ENCODE peak calls at places on chromosomes 7 and 10, in nine cellular contexts. J is IMR-90, M is PC-9, O is A549, W is heart left ventricle, Z is HFF-Myc, B is BJ, R is right lobe of liver, U is astrocyte of the spinal cord. G is an unnamed sample.

GRCh38 chr7:99011706-99012404 is 132.1 kb downstream of the SMURF1 start:
- DNase-seq in J (no peak), O (no peak), R (no peak), M (no peak), B (no peak), Z (no peak), U (no peak), W (no peak), G (no peak)

GRCh38 chr10:71847418-71847817 is 3.6 kb downstream of the PSAP start:
- DNase-seq in U (no peak), R (no peak), W (no peak), O (no peak), J (no peak), Z (no peak), B (no peak), M (peak), G (no peak)

GRCh38 chr10:132532784-132533560 is 4.6 kb upstream of the INPP5A start:
- DNase-seq in R (no peak), B (peak), W (no peak), O (no peak), U (peak), Z (peak), J (peak), M (peak), G (peak)

GRCh38 chr10:132879408-132880147 is 62.8 kb downstream of the CFAP46 start:
- DNase-seq in Z (no peak), M (no peak), R (peak), B (no peak), W (peak), O (no peak), U (no peak), J (no peak), G (no peak)

GRCh38 chr7:64494912-64495461 is 67.9 kb downstream of the ZNF680 start:
- DNase-seq in B (no peak), O (no peak), M (no peak), R (no peak), Z (no peak), U (no peak), J (no peak), W (no peak), G (no peak)

GRCh38 chr10:123236122-123236521 is 81.9 kb downstream of the BUB3 start:
- DNase-seq in Z (no peak), W (no peak), U (no peak), O (no peak), B (no peak), J (no peak), M (no peak), R (no peak), G (no peak)

GRCh38 chr10:43396928-43397624 is 11.9 kb downstream of the HNRNPF start:
- DNase-seq in U (peak), O (peak), Z (peak), B (no peak), M (peak), R (peak), W (peak), J (peak), G (no peak)

GRCh38 chr10:97762816-97763215 is 9.0 kb downstream of the SFRP5 start:
- DNase-seq in B (no peak), J (no peak), W (no peak), U (peak), O (no peak), M (no peak), Z (no peak), R (no peak), G (no peak)

GRCh38 chr7:159084069-159084801 is 60.4 kb downstream of the VIPR2 start:
- DNase-seq in W (no peak), B (no peak), R (peak), M (no peak), O (no peak), J (no peak), Z (no peak), U (no peak), G (no peak)

GRCh38 chr10:33336606-33337334 is 2.3 kb upstream of the NRP1 start:
- DNase-seq in B (no peak), R (peak), O (peak), Z (no peak), U (peak), W (peak), M (no peak), J (no peak), G (no peak)

GRCh38 chr10:86373251-86373650 is 6.7 kb upstream of the GRID1 start:
- DNase-seq in W (peak), R (no peak), O (no peak), B (no peak), J (no peak), M (no peak), Z (no peak), U (no peak), G (no peak)

GRCh38 chr7:128763541-128763940 is 12.1 kb downstream of the OPN1SW start:
- DNase-seq in J (no peak), R (no peak), U (no peak), M (no peak), W (no peak), O (no peak), B (no peak), Z (no peak), G (no peak)

GRCh38 chr7:57201021-57201894 is 69.0 kb upstream of the ZNF479 start:
- DNase-seq in U (no peak), J (no peak), R (no peak), B (no peak), Z (no peak), O (no peak), M (no peak), W (no peak), G (no peak)

DNA sequence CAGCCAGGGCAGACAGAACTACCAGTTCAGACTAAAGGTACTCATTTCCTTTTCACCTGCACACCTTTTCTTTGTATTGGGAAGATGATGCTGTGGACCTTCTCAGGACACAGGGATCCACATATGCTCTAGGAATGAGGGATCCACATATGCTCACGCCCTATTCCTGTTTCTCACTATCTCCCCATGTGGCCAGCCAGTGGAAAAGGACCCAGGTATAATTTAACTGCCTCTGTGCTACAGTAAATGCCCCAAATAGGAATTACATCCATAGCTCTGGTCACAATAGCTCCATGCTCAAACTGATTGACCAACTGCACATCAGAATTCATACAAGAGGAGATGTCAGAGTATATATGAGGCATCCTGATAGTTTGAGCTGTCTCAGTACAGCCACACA is 43.8 kb downstream of the CTTNBP2 start:
- DNase-seq in O (peak), R (no peak), M (no peak), J (no peak), Z (no peak), B (no peak), U (no peak), W (no peak), G (no peak)
- TF ChIP-seq CTCF in O (no peak), R (no peak), M (no peak), J (no peak), Z (no peak), B (no peak), U (no peak), W (no peak), G (no peak)

GRCh38 chr10:22005763-22006162 is 2.2 kb upstream of the DNAJC1 start:
- DNase-seq in R (no peak), Z (no peak), U (no peak), B (no peak), O (no peak), W (no peak), M (no peak), J (no peak), G (no peak)

GRCh38 chr10:22002531-22003110 is 909 bp downstream of the DNAJC1 start:
- DNase-seq in O (no peak), J (peak), Z (no peak), R (no peak), M (peak), W (no peak), U (peak), B (no peak), G (no peak)

GRCh38 chr10:22006379-22006884 is 2.9 kb upstream of the DNAJC1 start:
- DNase-seq in B (no peak), M (no peak), Z (no peak), W (no peak), R (no peak), O (no peak), J (no peak), U (no peak), G (no peak)

GRCh38 chr10:22003111-22003963 is at the start of gene DNAJC1:
- DNase-seq in W (peak), U (peak), B (peak), M (peak), R (peak), Z (peak), O (peak), J (peak), G (peak)

GRCh38 chr10:22003964-22004281 is 393 bp upstream of the DNAJC1 start:
- DNase-seq in U (no peak), B (no peak), W (no peak), Z (no peak), J (no peak), O (no peak), R (no peak), M (no peak), G (no peak)
- H3K4me3 ChIP-seq in U (peak), B (peak), W (peak), Z (peak), J (peak), O (peak), R (peak), M (peak), G (peak)

DNA sequence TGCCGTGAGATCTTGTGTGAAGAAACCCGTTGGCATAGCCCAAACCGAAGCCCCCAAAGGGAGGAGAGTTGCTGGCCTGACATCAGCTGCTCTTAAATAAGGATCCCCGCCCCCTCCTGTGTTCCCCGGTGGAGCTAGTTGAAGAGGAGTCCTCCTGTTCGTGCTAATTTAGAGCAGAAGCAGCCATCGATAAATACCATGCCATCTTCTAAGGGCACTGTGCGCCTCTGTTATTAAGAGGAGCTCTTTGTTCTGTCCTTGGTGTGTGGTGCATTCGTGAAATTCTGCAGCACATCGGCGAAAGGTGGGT is 861 bp downstream of the KLHL7 start:
- DNase-seq in J (no peak), B (no peak), Z (no peak), U (no peak), W (no peak), R (no peak), M (peak), O (no peak), G (no peak)
- TF ChIP-seq CTCF in J (no peak), B (no peak), Z (no peak), U (no peak), W (no peak), R (no peak), M (no peak), O (no peak), G (no peak)

DNA sequence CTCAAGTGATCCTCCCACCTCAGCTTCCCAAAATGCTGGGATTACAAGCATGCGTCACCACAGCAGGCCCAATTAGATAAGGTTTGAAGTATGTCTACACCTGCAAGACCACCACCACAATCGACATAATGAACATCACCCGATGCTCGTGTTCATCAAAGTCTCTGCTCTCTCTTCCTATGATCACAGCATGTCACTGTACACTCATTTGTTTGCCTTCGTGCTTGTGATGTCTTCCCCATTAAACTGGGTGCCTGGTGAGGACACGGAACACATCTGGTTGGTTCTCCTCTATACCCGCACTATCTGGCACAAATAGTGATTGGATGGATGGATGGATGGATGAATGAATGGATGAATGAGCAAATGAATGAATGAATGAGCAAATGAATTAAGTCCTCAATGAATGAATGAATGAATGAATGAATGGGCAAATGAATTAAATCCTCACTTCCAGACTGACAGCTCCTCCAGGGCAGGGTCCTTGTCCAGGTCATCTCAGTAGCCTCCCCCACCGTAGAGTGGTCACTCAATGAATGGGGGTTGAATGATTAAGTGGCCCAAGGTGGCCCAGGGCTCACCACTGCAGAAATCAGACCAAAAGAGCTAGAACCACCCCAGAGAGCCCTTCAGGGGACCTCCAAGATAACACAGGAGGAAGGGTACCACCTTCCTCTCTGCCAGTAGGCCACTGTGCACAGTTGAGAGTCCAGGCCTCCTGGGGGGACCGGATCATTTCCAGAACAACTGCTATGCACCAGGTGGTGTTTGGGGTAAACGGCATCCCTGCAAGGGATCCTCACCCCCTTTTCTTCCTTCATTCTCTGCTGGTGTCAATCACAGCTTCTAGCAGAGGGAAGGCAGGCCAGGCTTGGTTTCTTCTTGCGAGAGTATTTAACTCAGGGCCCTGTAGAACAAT is 101.9 kb upstream of the TNRC18 start:
- DNase-seq in Z (no peak), U (peak), O (no peak), B (no peak), M (peak), R (no peak), J (peak), W (no peak), G (no peak)
- H3K4me3 ChIP-seq in Z (no peak), U (no peak), O (no peak), B (no peak), M (no peak), R (no peak), J (no peak), W (no peak), G (no peak)

DNA sequence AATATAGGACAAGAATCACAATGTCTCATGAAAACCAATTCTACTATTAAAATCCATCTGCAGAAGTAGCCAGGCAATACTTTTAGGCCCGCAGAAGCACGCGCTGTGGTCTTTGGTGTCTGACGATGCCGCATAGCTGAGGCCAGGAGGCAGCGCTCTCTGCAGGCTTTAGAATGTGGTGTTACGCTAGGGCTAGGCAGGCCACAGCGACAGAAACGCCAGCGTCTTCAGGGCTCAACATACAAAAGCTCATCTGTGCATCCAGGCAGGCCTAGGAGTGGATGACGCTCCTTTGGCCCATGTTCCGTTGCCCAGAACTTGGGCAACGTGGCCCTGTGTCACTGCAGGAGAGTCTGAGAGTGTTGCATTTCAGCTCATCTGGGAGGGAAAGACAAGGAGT is 601.1 kb upstream of the FOXK1 start:
- DNase-seq in W (no peak), U (no peak), B (no peak), Z (no peak), R (no peak), M (no peak), J (no peak), O (no peak), G (no peak)
- TF ChIP-seq CTCF in W (no peak), U (no peak), B (no peak), Z (no peak), R (no peak), M (no peak), J (no peak), O (no peak), G (no peak)

GRCh38 chr7:79009647-79010046 is 443.8 kb downstream of the MAGI2 start:
- DNase-seq in M (no peak), O (no peak), J (peak), U (no peak), B (no peak), R (no peak), Z (no peak), W (no peak), G (no peak)

GRCh38 chr7:79008786-79009185 is 444.7 kb downstream of the MAGI2 start:
- DNase-seq in U (no peak), O (no peak), B (no peak), Z (no peak), J (no peak), W (no peak), R (no peak), M (no peak), G (no peak)

DNA sequence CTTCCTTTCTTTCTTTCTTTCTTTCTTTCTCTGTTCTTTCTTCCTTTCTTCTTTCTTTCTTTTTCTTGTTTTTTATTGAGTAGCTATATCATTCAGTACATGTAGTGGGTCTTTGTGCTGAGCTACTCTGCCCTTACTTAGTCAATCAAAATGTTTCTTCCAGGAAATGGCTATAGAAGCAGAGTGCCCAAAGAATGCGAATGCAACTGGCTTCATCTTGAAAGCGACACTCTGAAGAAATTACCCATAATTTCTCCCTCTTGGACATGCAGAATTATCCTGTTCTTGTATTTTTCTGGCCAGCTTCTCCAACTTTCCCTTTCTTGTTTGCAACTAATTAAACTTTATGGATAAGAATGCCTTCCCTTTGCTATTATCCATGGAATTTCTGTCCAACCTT is 441.5 kb downstream of the MAGI2 start:
- DNase-seq in J (no peak), U (no peak), M (no peak), R (no peak), O (no peak), B (no peak), W (no peak), Z (no peak), G (no peak)
- H3K4me3 ChIP-seq in J (no peak), U (no peak), M (no peak), R (no peak), O (no peak), B (no peak), W (no peak), Z (no peak), G (no peak)

DNA sequence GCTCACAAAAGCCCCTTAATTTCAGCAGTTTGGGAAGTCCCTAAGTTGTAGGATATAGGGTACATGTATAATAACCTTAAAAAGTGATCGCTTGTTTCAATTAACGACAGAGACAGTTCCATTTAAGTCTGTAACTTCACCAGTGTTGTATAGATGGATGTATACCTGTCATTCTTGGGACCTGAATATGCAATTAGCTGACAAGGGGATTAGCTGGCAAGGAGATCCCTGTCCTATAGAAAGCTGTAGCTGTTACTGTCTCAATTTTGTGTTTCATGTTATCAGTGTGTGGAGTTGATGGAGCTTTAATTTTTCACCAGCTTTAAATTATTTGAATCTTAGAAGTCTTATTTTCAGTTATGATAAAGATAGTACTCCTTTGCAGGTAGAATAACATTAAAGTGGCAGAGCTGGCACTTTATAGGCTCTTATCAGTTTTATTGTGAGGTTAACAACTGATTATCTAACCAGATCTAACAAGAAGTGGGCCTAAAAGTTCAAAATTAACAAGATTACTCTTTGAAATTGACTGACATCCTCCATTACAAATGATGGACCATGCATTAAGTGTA is 10.6 kb downstream of the TRIM24 start:
- DNase-seq in B (no peak), R (no peak), W (no peak), O (no peak), Z (no peak), M (no peak), J (no peak), U (no peak), G (no peak)
- TF ChIP-seq CTCF in B (no peak), R (no peak), W (no peak), O (no peak), Z (no peak), M (no peak), J (no peak), U (no peak), G (no peak)

GRCh38 chr10:100707261-100707848 is 38.0 kb upstream of the PAX2 start:
- DNase-seq in O (no peak), U (no peak), B (no peak), R (no peak), J (no peak), Z (no peak), M (no peak), W (no peak), G (no peak)

GRCh38 chr10:100713049-100713858 is 32.1 kb upstream of the PAX2 start:
- DNase-seq in R (no peak), M (no peak), O (no peak), B (no peak), Z (no peak), J (no peak), U (no peak), W (no peak), G (no peak)

GRCh38 chr10:100709146-100709545 is 36.2 kb upstream of the PAX2 start:
- DNase-seq in Z (no peak), J (no peak), U (no peak), R (no peak), W (no peak), O (no peak), M (no peak), B (no peak), G (no peak)

GRCh38 chr10:100709655-100710054 is 35.7 kb upstream of the PAX2 start:
- DNase-seq in R (no peak), B (no peak), W (no peak), U (no peak), O (no peak), Z (no peak), M (no peak), J (no peak), G (no peak)

DNA sequence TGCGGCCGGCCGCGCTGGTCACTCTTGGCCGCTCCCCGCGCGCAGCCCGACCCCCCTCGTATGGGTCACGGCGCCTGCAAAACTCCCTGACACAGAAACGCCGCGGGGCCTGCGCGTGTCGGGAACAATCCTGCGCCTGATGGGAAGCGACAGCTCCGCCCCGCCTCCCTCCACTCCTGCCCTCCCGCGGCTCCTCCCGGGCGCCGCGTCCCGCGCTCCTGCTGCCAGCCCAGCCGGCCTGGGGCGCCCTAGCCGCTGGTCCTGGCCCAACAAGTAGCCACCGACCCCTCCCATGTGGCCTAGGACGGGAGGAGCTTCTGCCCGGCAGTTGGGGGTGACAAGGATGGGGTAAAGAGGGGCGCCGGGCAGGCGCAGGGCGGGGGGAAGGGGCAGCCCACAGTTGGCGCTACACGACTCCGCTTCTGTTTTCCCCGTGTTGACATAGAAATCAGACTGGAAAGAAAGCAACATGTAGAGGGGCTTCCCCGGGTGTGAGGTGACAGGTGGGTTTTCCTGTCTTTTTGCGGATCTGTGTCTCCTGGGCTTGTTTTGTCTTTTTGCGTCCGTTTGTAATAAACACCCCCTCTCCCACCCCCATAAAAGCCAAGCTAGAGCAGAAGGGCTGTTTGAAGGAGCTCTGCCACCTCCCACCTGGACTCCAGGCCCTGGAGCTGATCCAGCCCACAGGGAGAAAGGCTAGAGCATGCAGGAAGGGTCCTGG is 35.1 kb upstream of the PAX2 start:
- DNase-seq in R (no peak), U (no peak), Z (no peak), O (peak), M (no peak), J (no peak), B (no peak), W (no peak), G (no peak)
- H3K4me3 ChIP-seq in R (no peak), U (no peak), Z (no peak), O (peak), M (no peak), J (no peak), B (no peak), W (no peak), G (peak)

GRCh38 chr10:116690356-116691078 is 51.8 kb downstream of the HSPA12A start:
- DNase-seq in J (peak), Z (no peak), O (no peak), M (no peak), R (peak), U (peak), W (peak), B (no peak), G (no peak)
- TF ChIP-seq CTCF in J (peak), Z (no peak), O (no peak), M (no peak), R (peak), U (peak), W (peak), B (no peak), G (no peak)